ENCODE peak calls at places on chromosomes 7 and 10, in six cellular contexts. U is cardiac muscle cell, I is colonic mucosa, P is hepatocyte, W is WTC11, B is kidney. T is an unnamed sample.

GRCh38 chr7:128381161-128381821 is 19.8 kb upstream of the PRRT4 start:
- DNase-seq in U (peak), I (peak), P (no peak), W (peak), B (no peak), T (peak)

GRCh38 chr7:30222519-30223213 is 61.7 kb upstream of the ZNRF2 start:
- DNase-seq in U (no peak), I (no peak), P (no peak), W (no peak), B (no peak), T (no peak)

GRCh38 chr10:103188853-103189252 is 4.2 kb downstream of the NT5C2 start:
- DNase-seq in U (no peak), I (no peak), P (no peak), W (no peak), B (no peak), T (no peak)

GRCh38 chr7:134431805-134432204 is 27.1 kb downstream of the AKR1B1 start:
- DNase-seq in U (no peak), I (peak), P (peak), W (no peak), B (no peak), T (no peak)

GRCh38 chr7:35035511-35035921 is 1.8 kb downstream of the DPY19L1 start:
- DNase-seq in U (peak), I (peak), P (peak), W (no peak), B (no peak), T (no peak)

GRCh38 chr7:132393789-132394261 is 182.4 kb downstream of the PLXNA4 start:
- DNase-seq in U (no peak), I (no peak), P (peak), W (no peak), B (peak), T (no peak)

GRCh38 chr10:66925896-66926719 is at the start of gene LRRTM3:
- DNase-seq in U (peak), I (peak), P (peak), W (peak), B (peak), T (peak)

GRCh38 chr10:108556176-108556575 is 1367.1 kb downstream of the XPNPEP1 start:
- DNase-seq in U (no peak), I (no peak), P (no peak), W (no peak), B (no peak), T (no peak)

GRCh38 chr10:119349341-119349740 is 142.0 kb downstream of the GRK5 start:
- DNase-seq in U (no peak), I (no peak), P (no peak), W (no peak), B (no peak), T (no peak)

GRCh38 chr7:140719711-140720110 is 23.2 kb downstream of the NDUFB2 start:
- DNase-seq in U (no peak), I (no peak), P (no peak), W (no peak), B (no peak), T (no peak)

DNA sequence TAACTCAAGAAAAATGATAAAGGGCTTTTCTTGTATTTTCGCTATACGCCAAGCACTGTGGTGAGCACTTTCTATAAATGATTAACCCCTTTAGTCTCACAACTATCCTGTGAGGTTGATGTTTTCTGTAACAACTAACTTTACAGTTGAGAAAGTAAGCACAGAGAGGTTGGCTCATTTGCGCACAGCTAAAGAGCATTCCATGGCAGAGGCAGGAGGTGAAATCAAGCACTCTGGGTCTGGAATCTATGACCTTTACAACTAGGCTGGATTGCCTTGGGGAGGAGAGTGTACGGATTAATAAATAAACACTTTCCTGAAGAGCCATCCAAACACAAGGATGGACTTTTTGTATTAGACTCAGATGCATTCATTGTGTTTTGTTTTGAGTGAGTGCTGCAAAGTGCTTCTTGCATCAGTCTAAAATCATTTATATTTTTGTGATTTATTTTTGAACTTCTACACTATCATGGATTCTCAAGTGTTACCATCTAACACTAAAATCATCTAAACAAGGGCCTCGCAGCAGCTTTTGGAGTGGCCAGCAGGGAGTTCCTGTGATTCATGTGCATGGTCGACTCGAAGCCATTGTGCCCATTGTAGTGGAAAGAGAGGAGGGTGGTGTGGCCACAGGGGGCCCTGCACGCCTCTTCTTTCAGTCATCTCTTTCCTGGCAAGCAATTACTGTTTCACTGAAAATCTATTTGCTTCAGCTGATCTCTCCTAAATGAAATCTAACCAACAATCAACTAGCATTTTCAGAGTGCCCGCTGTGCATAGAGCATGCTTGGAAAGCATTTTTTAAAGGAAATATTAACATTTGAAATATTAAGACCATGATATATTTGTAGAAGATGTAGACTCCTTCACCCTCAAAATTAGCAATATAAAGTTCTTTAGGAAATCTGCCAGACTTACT is 633.4 kb upstream of the COBL start:
- DNase-seq in U (no peak), I (no peak), P (no peak), W (peak), B (no peak), T (no peak)
- TF ChIP-seq CTCF in U (no peak), I (no peak), P (no peak), W (no peak), B (no peak), T (no peak)

GRCh38 chr10:50572017-50572491 is 51.7 kb downstream of the SGMS1 start:
- DNase-seq in U (no peak), I (no peak), P (peak), W (no peak), B (no peak), T (no peak)

GRCh38 chr10:50574932-50575331 is 48.8 kb downstream of the SGMS1 start:
- DNase-seq in U (no peak), I (no peak), P (no peak), W (no peak), B (no peak), T (no peak)

GRCh38 chr10:50575477-50576244 is 48.1 kb downstream of the SGMS1 start:
- DNase-seq in U (no peak), I (no peak), P (no peak), W (no peak), B (no peak), T (no peak)

GRCh38 chr10:50576245-50576815 is 47.4 kb downstream of the SGMS1 start:
- DNase-seq in U (no peak), I (no peak), P (no peak), W (no peak), B (no peak), T (no peak)

DNA sequence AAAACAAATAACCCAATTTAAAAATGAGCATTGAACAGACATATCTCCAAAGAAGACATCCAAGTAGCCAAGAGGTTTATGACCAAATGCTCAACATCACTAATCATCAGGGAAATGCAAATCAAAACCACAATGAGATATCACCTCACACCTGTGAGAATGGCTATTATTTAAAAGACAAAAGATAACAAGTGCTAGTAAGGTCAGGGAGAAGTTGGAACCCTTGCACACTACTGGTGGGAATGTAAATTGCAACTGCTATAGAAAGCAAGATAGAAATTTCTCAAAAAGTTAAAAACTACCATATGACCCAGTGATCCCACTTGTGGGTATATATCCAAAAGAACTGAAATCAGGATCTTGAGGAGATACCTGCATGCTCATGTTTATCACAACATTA is 49.5 kb downstream of the SGMS1 start:
- DNase-seq in U (no peak), I (no peak), P (no peak), W (no peak), B (no peak), T (no peak)
- TF ChIP-seq CTCF in U (peak), I (no peak), P (no peak), W (peak), B (no peak), T (peak)

GRCh38 chr7:74059681-74060588 is 23.7 kb upstream of the LIMK1 start:
- DNase-seq in U (no peak), I (peak), P (no peak), W (no peak), B (peak), T (no peak)
- TF ChIP-seq CTCF in U (no peak), I (no peak), P (no peak), W (no peak), B (peak), T (no peak)

DNA sequence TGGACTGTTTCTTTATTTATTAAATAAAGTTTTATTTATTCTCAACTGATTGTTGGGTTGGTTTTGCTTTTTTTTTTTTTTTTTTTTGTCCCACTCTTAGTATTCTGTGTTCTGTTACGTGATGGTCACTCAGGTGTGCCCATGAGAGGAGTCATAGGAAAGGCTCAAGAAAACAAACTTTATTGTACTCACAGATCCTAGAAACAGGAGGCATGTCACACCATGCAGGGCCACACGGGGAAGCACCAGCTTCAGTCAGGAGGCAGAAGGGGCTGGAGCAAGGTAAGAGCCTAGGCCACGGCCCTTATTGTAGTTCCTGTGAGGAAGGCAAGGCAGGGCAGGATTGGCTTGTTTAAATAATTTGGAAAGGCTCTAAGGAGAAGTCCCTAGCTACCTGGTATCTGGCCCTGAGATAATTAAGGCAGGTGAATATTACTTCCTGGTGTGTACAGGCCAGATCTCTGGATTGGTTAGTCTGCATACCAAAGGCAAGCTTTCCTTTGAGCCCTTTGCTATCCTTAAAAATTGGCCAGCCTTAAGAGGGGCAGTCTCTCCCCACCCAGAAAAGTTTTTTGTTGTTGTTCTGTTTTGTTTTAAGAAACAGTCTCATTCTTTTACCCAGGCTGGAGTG is 8.3 kb downstream of the ATOH7 start:
- DNase-seq in U (no peak), I (peak), P (peak), W (peak), B (no peak), T (no peak)
- TF ChIP-seq CTCF in U (no peak), I (no peak), P (no peak), W (no peak), B (no peak), T (no peak)

DNA sequence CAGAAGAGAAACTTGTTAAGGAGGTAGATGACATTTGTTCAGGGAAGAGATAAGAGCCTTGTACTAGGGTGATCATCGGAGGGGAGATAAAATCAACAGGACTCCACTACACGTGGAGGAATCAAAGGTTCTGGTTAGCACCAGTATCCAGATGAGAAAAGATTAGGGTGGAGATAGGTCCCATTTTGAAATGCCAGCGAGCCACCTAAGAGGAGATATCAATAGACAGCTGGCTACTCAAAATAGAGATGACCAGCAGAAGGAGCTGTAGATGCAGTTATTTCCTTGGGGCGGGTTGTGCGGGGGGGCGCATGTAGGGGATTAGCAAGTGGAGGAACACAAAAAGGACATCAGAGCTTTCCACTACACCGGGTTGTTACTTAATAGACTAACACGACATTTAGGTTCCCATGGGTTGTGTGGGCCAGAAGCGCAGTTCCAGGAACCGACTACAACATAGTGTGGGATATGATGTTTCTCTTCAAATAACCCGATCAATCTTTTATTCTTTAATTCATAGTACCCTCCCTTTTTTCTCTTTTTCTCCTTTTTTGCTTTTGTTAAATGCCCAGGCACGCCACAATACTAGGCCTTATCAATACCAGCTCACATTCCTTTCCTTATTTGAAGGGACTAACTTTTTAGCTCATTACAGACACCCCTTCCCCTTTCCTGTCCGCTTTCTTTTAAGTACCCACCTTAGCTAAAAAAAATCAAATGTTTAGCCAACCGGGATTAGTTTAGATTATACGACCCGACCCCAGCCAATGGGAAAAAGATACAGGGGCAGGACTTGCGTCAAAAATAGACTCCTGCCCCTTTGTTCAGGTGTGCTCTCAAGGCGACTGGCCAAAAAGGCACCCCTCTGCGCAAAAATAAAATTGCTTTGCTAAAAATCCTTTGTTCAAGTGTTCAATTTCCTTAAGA is 2.0 kb upstream of the KIF11 start:
- DNase-seq in U (peak), I (peak), P (peak), W (peak), B (no peak), T (peak)
- TF ChIP-seq CTCF in U (peak), I (no peak), P (peak), W (no peak), B (no peak), T (no peak)

GRCh38 chr7:98240961-98241673 is 10.9 kb downstream of the TECPR1 start:
- DNase-seq in U (peak), I (peak), P (peak), W (peak), B (no peak), T (peak)
- TF ChIP-seq CTCF in U (peak), I (peak), P (peak), W (peak), B (peak), T (peak)

GRCh38 chr7:114825423-114825951 is 96.4 kb upstream of the MDFIC start:
- DNase-seq in U (no peak), I (no peak), P (no peak), W (peak), B (no peak), T (no peak)
- TF ChIP-seq CTCF in U (no peak), I (no peak), P (no peak), W (no peak), B (no peak), T (no peak)

GRCh38 chr10:35822316-35822715 is 180.2 kb upstream of the FZD8 start:
- DNase-seq in U (peak), I (peak), P (peak), W (peak), B (peak), T (peak)
- TF ChIP-seq CTCF in U (peak), I (no peak), P (peak), W (no peak), B (no peak), T (no peak)

GRCh38 chr7:3649250-3649649 is 348.2 kb downstream of the SDK1 start:
- DNase-seq in U (no peak), I (no peak), P (no peak), W (no peak), B (no peak), T (no peak)
- TF ChIP-seq CTCF in U (no peak), I (no peak), P (peak), W (no peak), B (no peak), T (no peak)

T was measured in endothelial cell.